ENCODE peak calls at places on chromosomes 3 and 15, in five cellular contexts. P is breast epithelium, W is ovary, M is uterus, L is A549. H is an unnamed sample. For H3K4me1, the result is how much of the 10 kb centered on the place peaks cover.

GRCh38 chr3:71389911-71390573 is 193.5 kb downstream of the FOXP1 start:
- DNase-seq in P (no peak), W (peak), M (no peak), L (peak), H (peak)

GRCh38 chr3:10707984-10708868 is 107.8 kb upstream of the SLC6A11 start:
- DNase-seq in P (no peak), W (no peak), M (peak), L (no peak), H (no peak)

GRCh38 chr3:113783463-113783862 is 36.6 kb downstream of the ATP6V1A start:
- DNase-seq in P (no peak), W (no peak), M (no peak), L (peak), H (no peak)

GRCh38 chr3:194725346-194725745 is 39.7 kb downstream of the FAM43A start:
- DNase-seq in P (no peak), W (no peak), M (no peak), L (no peak), H (no peak)

GRCh38 chr15:99143230-99143629 is 38.4 kb downstream of the SYNM start:
- DNase-seq in P (no peak), W (no peak), M (no peak), L (no peak), H (no peak)

GRCh38 chr3:197750863-197751737 is 1.4 kb downstream of the FYTTD1 start:
- DNase-seq in P (no peak), W (peak), M (peak), L (peak), H (peak)

GRCh38 chr3:32946973-32947372 is 4.5 kb upstream of the CCR4 start:
- DNase-seq in P (no peak), W (no peak), M (no peak), L (no peak), H (no peak)

GRCh38 chr15:80461370-80462060 is 57.3 kb downstream of the ARNT2 start:
- DNase-seq in P (no peak), W (no peak), M (no peak), L (no peak), H (no peak)

GRCh38 chr15:64247906-64248541 is 85.2 kb upstream of the PPIB start:
- DNase-seq in P (no peak), W (no peak), M (no peak), L (peak), H (no peak)

GRCh38 chr3:101635954-101636798 is 40.8 kb downstream of the ZBTB11 start:
- DNase-seq in P (no peak), W (peak), M (peak), L (peak), H (peak)

GRCh38 chr3:125443923-125444322 is 68.8 kb upstream of the ZNF148 start:
- DNase-seq in P (no peak), W (no peak), M (no peak), L (no peak), H (no peak)

GRCh38 chr3:122609798-122610559 is 32.5 kb downstream of the PARP15 start:
- DNase-seq in P (no peak), W (no peak), M (no peak), L (peak), H (no peak)

GRCh38 chr3:108132727-108133373 is 42.0 kb upstream of the CD47 start:
- DNase-seq in P (no peak), W (no peak), M (no peak), L (peak), H (no peak)

GRCh38 chr15:95922431-95922830 is 408.1 kb upstream of the NR2F2 start:
- DNase-seq in P (no peak), W (no peak), M (no peak), L (peak), H (no peak)

GRCh38 chr3:53100818-53101466 is 29.3 kb downstream of the RFT1 start:
- DNase-seq in P (no peak), W (no peak), M (no peak), L (no peak), H (no peak)

GRCh38 chr15:99442268-99442897 is 123.4 kb upstream of the MEF2A start:
- DNase-seq in P (no peak), W (peak), M (peak), L (peak), H (peak)

GRCh38 chr3:120433662-120434331 is 17.0 kb downstream of the FSTL1 start:
- DNase-seq in P (no peak), W (no peak), M (no peak), L (no peak), H (no peak)

GRCh38 chr3:120428904-120429303 is 21.9 kb downstream of the FSTL1 start:
- DNase-seq in P (no peak), W (no peak), M (no peak), L (no peak), H (no peak)

GRCh38 chr3:120432105-120432860 is 18.5 kb downstream of the FSTL1 start:
- DNase-seq in P (no peak), W (peak), M (no peak), L (peak), H (no peak)

GRCh38 chr3:120427201-120427600 is 23.6 kb downstream of the FSTL1 start:
- DNase-seq in P (no peak), W (no peak), M (no peak), L (no peak), H (no peak)

GRCh38 chr3:120429921-120430361 is 20.9 kb downstream of the FSTL1 start:
- DNase-seq in P (no peak), W (no peak), M (no peak), L (no peak), H (no peak)
- H3K27ac ChIP-seq in P (no peak), W (no peak), M (no peak), L (no peak), H (peak)

GRCh38 chr15:68277131-68277604 is 377 bp upstream of the FEM1B start:
- DNase-seq in P (no peak), W (no peak), M (no peak), L (no peak), H (no peak)
- H3K4me1 ChIP-seq in P (under half), W (under half), M (under half), L (half or more), H (half or more)

GRCh38 chr3:37544105-37544504 is 317.6 kb upstream of the CTDSPL start:
- DNase-seq in P (no peak), W (no peak), M (no peak), L (no peak), H (no peak)

GRCh38 chr3:37543692-37544091 is 318.0 kb upstream of the CTDSPL start:
- DNase-seq in P (no peak), W (no peak), M (no peak), L (no peak), H (no peak)

GRCh38 chr3:37544869-37545352 is 316.8 kb upstream of the CTDSPL start:
- DNase-seq in P (no peak), W (no peak), M (no peak), L (no peak), H (no peak)

GRCh38 chr3:37542286-37542685 is 319.4 kb upstream of the CTDSPL start:
- DNase-seq in P (no peak), W (no peak), M (no peak), L (no peak), H (no peak)

DNA sequence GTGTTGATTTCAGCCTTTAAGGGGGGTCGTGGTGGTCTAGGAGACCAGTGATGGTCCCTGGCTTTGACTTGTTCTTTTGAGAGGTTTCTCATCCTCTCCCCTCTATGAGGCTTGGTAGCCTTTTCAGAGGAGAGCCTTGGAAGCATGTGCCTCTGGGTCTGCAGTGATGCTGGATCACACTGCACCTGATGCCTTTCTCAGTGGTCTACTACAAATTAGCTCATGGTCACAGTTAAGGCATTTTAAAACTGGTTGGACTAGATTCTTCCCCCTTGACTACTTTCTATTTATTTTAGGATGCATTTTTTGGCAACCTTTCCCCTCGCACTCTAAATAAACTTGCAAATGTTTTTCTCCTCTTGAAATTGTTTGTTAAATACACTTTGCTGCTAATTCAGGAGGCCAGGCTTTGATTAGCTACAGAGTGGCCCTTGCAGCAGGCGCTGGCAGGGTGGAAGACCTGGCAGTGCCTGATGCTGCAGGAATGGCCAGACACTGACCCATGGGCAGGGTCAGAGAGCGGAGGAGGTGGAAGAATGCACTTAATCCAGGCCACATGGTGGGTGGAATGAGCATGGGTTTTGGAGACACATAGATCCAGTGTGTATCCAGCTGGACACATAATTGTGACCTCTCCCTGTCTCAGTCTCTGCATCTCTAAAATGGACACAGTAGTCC is 318.8 kb upstream of the CTDSPL start:
- DNase-seq in P (no peak), W (no peak), M (no peak), L (no peak), H (no peak)
- H3K27ac ChIP-seq in P (no peak), W (no peak), M (no peak), L (no peak), H (no peak)

GRCh38 chr15:66729339-66729951 is 27.4 kb downstream of the SMAD6 start:
- DNase-seq in P (no peak), W (no peak), M (peak), L (no peak), H (no peak)

GRCh38 chr15:66734961-66735908 is 33.2 kb downstream of the SMAD6 start:
- DNase-seq in P (no peak), W (no peak), M (no peak), L (no peak), H (peak)

GRCh38 chr15:66733976-66734375 is 31.9 kb downstream of the SMAD6 start:
- DNase-seq in P (no peak), W (peak), M (no peak), L (no peak), H (peak)

GRCh38 chr15:66725468-66725785 is 23.4 kb downstream of the SMAD6 start:
- DNase-seq in P (no peak), W (no peak), M (no peak), L (no peak), H (no peak)

GRCh38 chr15:66730168-66731014 is 28.4 kb downstream of the SMAD6 start:
- DNase-seq in P (no peak), W (no peak), M (no peak), L (peak), H (no peak)
- H3K4me1 ChIP-seq in P (under half), W (under half), M (under half), L (under half), H (under half)

DNA sequence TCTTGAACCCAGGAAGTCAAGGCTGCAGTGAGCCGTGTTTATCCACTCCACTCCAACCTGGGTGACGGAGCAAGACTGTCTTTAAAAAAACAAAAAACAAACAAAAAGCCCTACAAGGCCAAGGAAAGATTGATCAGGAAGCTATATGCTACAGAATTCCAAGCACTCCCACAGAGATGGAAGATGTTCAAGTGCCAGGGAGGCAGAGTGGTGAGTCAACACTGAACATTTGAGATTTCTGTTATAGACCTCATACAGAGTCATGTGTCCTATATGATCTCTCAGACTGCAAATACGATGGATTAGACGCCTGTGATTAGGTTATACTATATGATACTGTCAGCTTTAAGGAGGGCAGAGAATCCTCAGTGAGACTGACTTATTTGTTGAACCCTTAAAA is 107.8 kb downstream of the PIK3CB start:
- DNase-seq in P (no peak), W (no peak), M (no peak), L (no peak), H (no peak)
- H3K27ac ChIP-seq in P (no peak), W (no peak), M (no peak), L (no peak), H (no peak)

DNA sequence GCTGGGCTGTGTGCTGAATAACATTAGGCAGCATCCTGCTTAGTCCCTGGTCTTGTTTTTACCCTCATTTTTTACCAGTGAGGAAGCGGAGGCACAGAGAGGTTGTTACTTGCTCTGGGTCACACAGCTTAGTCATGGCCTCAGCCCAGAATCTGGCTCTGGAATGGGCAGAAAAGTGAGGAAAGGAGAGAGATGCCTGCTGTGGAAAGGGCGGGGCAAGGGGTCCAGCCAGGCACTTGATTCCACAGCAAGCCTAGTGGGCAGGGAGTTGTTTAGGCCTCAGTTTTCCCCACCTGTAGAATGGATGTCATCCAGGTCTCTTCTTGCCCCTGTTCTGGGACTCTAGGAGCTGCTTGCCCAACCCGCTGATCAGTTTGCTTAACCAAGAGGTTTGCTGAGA is 35.9 kb downstream of the SLC6A6 start:
- DNase-seq in P (no peak), W (no peak), M (no peak), L (no peak), H (no peak)
- H3K4me1 ChIP-seq in P (under half), W (under half), M (under half), L (half or more), H (half or more)

GRCh38 chr15:27668471-27669220 is 430.5 kb downstream of the OCA2 start:
- DNase-seq in P (no peak), W (no peak), M (no peak), L (no peak), H (no peak)
- H3K27ac ChIP-seq in P (no peak), W (no peak), M (no peak), L (no peak), H (no peak)

H was measured in upper lobe of right lung.